ENCODE peak calls at places on chromosomes 3 and 15, in ten cellular contexts. L is adipocyte; Y is SJSA1; X is CD8-positive, alpha-beta T cell; G is tibial nerve; D is right lobe of liver; C is psoas muscle; H is MM.1S; N is thoracic aorta; Z is breast epithelium. S is an unnamed sample. For H3K4me1, the result is how much of the 10 kb centered on the place peaks cover.

GRCh38 chr3:114557791-114558190 is 264.0 kb downstream of the TIGIT start:
- DNase-seq in Z (no peak), H (no peak), X (no peak), N (no peak), C (no peak), D (no peak), Y (no peak), L (peak), G (no peak), S (no peak)

GRCh38 chr15:34802371-34802770 is 7.0 kb upstream of the ACTC1 start:
- DNase-seq in X (no peak), Y (no peak), Z (no peak), N (no peak), H (no peak), L (no peak), D (no peak), G (no peak), C (no peak), S (no peak)

GRCh38 chr3:114272271-114272670 is 21.6 kb upstream of the TIGIT start:
- DNase-seq in X (no peak), H (no peak), C (no peak), Z (no peak), Y (no peak), N (no peak), D (no peak), L (peak), G (no peak), S (no peak)

GRCh38 chr15:92803852-92804609 is 96.1 kb upstream of the CHD2 start:
- DNase-seq in H (peak), C (peak), G (peak), Y (peak), N (peak), D (no peak), L (peak), Z (peak), X (no peak), S (peak)

GRCh38 chr15:50816191-50816590 is 50.7 kb upstream of the SPPL2A start:
- DNase-seq in N (no peak), Z (no peak), D (no peak), C (no peak), X (no peak), H (no peak), Y (no peak), G (no peak), L (no peak), S (no peak)

GRCh38 chr3:133967992-133968892 is 61.5 kb downstream of the SLCO2A1 start:
- DNase-seq in Z (no peak), H (no peak), Y (no peak), G (no peak), D (no peak), L (no peak), C (no peak), N (no peak), X (no peak), S (no peak)

GRCh38 chr3:187733371-187733770 is 11.9 kb downstream of the BCL6 start:
- DNase-seq in N (no peak), C (no peak), Y (no peak), G (no peak), D (no peak), Z (no peak), X (no peak), L (no peak), H (no peak), S (no peak)

GRCh38 chr15:92914103-92914499 is 14.0 kb downstream of the CHD2 start:
- DNase-seq in X (no peak), Z (no peak), C (no peak), H (no peak), G (no peak), Y (no peak), L (no peak), D (no peak), N (no peak), S (no peak)

GRCh38 chr3:155981669-155982068 is 111.2 kb downstream of the GMPS start:
- DNase-seq in H (no peak), C (no peak), N (no peak), G (no peak), D (no peak), X (no peak), Y (no peak), L (no peak), Z (no peak), S (no peak)

GRCh38 chr15:68228971-68229385 is 550 bp downstream of the CLN6 start:
- DNase-seq in N (no peak), X (no peak), Y (no peak), C (no peak), H (no peak), Z (no peak), L (no peak), D (peak), G (no peak), S (peak)

GRCh38 chr3:46318207-46318606 is 35.7 kb upstream of the CCR2 start:
- DNase-seq in C (no peak), D (no peak), H (no peak), X (no peak), N (no peak), L (no peak), Y (no peak), Z (no peak), G (no peak), S (no peak)

GRCh38 chr15:28114721-28115622 is 15.9 kb upstream of the OCA2 start:
- DNase-seq in G (no peak), Z (no peak), Y (no peak), D (no peak), L (peak), H (no peak), C (no peak), X (no peak), N (no peak), S (no peak)

GRCh38 chr3:138399766-138400165 is 34.6 kb upstream of the ESYT3 start:
- DNase-seq in C (no peak), G (no peak), L (no peak), Z (no peak), H (no peak), D (no peak), N (no peak), X (no peak), Y (no peak), S (no peak)

DNA sequence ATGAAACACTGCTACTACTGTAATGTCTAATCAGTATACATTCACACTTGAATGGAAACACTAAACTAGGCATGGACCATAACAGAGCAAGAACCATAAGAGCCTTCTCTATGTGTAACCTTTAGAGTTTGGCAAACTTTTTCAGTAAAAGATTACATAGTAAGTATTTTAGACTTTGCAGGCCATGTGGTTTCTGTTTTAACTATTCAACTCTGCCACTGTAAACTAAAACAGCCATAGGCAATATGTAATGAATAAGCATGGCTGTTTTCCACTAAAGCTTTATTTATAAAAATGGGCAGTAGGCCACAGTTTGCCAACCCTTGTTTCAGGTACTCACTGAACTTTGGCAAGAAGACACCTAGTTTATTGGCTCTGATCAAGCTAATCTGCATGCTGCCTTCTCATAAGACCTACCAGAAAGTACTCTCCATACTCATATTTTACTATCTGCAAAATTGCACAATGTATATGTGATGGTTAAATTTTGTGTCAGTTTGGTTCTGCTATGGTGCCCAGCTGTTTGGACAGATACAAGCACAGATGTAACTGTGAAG is 46.0 kb downstream of the UACA start:
- DNase-seq in N (no peak), Z (no peak), Y (no peak), H (no peak), L (peak), C (no peak), G (no peak), X (no peak), D (no peak), S (no peak)
- H3K4me1 ChIP-seq in N (half or more), Z (under half), Y (under half), H (under half), L (under half), C (half or more), G (under half), X (under half), D (under half), S (half or more)

GRCh38 chr3:14403636-14404395 is 1.4 kb downstream of the SLC6A6 start:
- DNase-seq in N (no peak), G (no peak), C (peak), H (no peak), Z (no peak), X (no peak), L (peak), Y (peak), D (no peak), S (no peak)

GRCh38 chr3:14404396-14405119 is 2.2 kb downstream of the SLC6A6 start:
- DNase-seq in G (no peak), D (no peak), L (no peak), X (no peak), H (no peak), N (no peak), Y (no peak), Z (no peak), C (no peak), S (no peak)

GRCh38 chr3:14402304-14402811 is at the start of gene SLC6A6:
- DNase-seq in D (peak), Y (peak), X (peak), C (peak), N (peak), Z (peak), L (peak), H (peak), G (peak), S (peak)

GRCh38 chr3:14398801-14399114 is 3.6 kb upstream of the SLC6A6 start:
- DNase-seq in N (no peak), H (no peak), L (no peak), X (no peak), Y (no peak), C (no peak), Z (no peak), D (no peak), G (no peak), S (no peak)

GRCh38 chr3:14401692-14402303 is 608 bp upstream of the SLC6A6 start:
- DNase-seq in C (no peak), G (no peak), N (no peak), D (no peak), H (no peak), X (no peak), Z (no peak), Y (no peak), L (no peak), S (peak)
- H3K4me1 ChIP-seq in C (under half), G (under half), N (under half), D (under half), H (under half), X (under half), Z (under half), Y (under half), L (under half), S (under half)

GRCh38 chr3:180875071-180875698 is 37.3 kb upstream of the FXR1 start:
- DNase-seq in D (no peak), N (no peak), X (no peak), Y (no peak), L (no peak), H (no peak), G (no peak), Z (no peak), C (no peak), S (no peak)
- H3K4me1 ChIP-seq in D (under half), N (under half), X (under half), Y (under half), L (under half), H (under half), G (under half), Z (under half), C (under half), S (under half)

GRCh38 chr3:43248956-43249355 is 37.4 kb upstream of the SNRK start:
- DNase-seq in G (no peak), L (no peak), N (no peak), D (no peak), H (no peak), C (no peak), Y (no peak), Z (no peak), X (no peak), S (no peak)
- H3K4me1 ChIP-seq in G (under half), L (under half), N (under half), D (under half), H (under half), C (under half), Y (under half), Z (under half), X (under half), S (under half)

GRCh38 chr3:55191911-55192787 is 264.3 kb upstream of the LRTM1 start:
- DNase-seq in G (no peak), Y (peak), C (no peak), Z (no peak), L (peak), N (no peak), D (no peak), X (no peak), H (no peak), S (no peak)

GRCh38 chr3:55189359-55189801 is 261.5 kb upstream of the LRTM1 start:
- DNase-seq in G (no peak), N (no peak), D (no peak), L (peak), Y (peak), X (no peak), Z (no peak), H (no peak), C (no peak), S (no peak)

GRCh38 chr3:55185380-55185779 is 257.5 kb upstream of the LRTM1 start:
- DNase-seq in C (no peak), N (no peak), L (peak), D (no peak), Z (no peak), G (no peak), Y (peak), X (no peak), H (no peak), S (no peak)

GRCh38 chr3:55190296-55190695 is 262.4 kb upstream of the LRTM1 start:
- DNase-seq in C (no peak), Y (peak), H (no peak), L (peak), D (no peak), G (no peak), N (no peak), X (no peak), Z (no peak), S (no peak)
- H3K4me1 ChIP-seq in C (under half), Y (under half), H (under half), L (under half), D (under half), G (under half), N (under half), X (under half), Z (under half), S (under half)

GRCh38 chr3:141087071-141087824 is 36.1 kb downstream of the SPSB4 start:
- DNase-seq in L (no peak), Z (no peak), D (no peak), X (no peak), H (no peak), C (no peak), G (no peak), N (no peak), Y (no peak), S (no peak)

GRCh38 chr3:141083831-141084624 is 32.9 kb downstream of the SPSB4 start:
- DNase-seq in H (no peak), Z (no peak), D (no peak), C (peak), L (no peak), Y (no peak), G (no peak), X (no peak), N (no peak), S (no peak)

GRCh38 chr3:141083226-141083625 is 32.1 kb downstream of the SPSB4 start:
- DNase-seq in N (no peak), H (no peak), X (no peak), Z (no peak), C (no peak), L (no peak), Y (no peak), D (no peak), G (no peak), S (peak)

GRCh38 chr3:141085331-141086047 is 34.3 kb downstream of the SPSB4 start:
- DNase-seq in X (no peak), Z (no peak), L (no peak), N (no peak), H (no peak), D (no peak), C (no peak), Y (no peak), G (no peak), S (no peak)

GRCh38 chr3:141086188-141086587 is 35.0 kb downstream of the SPSB4 start:
- DNase-seq in H (no peak), G (no peak), X (no peak), C (no peak), L (no peak), Y (no peak), N (no peak), D (no peak), Z (no peak), S (no peak)
- H3K4me1 ChIP-seq in H (under half), G (under half), X (under half), C (under half), L (under half), Y (under half), N (under half), D (under half), Z (under half), S (under half)

DNA sequence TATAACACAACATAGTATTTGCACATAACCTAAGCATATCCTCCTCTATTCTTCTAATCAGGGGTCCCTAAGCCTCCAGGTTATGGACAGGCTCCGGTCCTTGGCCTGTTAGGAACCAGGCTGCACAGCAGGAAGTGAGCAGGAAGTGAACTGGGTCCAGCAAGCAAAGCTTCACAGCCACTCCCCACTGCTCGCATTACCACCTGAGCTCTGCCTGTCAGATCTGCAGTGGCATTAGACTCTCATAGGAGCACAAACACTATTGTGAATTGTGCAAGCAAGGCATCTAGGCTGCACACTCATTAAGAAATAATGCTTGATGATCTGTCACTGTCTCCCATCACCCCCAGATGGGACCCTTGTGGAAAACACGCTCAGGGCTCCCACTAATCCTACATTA is 9.8 kb downstream of the MSL2 start:
- DNase-seq in L (no peak), G (no peak), Y (no peak), N (no peak), H (peak), Z (no peak), X (no peak), D (no peak), C (no peak), S (no peak)
- H3K4me1 ChIP-seq in L (under half), G (half or more), Y (under half), N (half or more), H (under half), Z (under half), X (half or more), D (under half), C (half or more), S (half or more)

S was measured in suprapubic skin.